ENCODE peak calls at places on chromosomes 1 and 21, in four cellular contexts. H, P, R and D are unnamed samples.
A peak's percentile ranks its signal among the peaks of the same experiment; 100 is the strongest.

GRCh38 chr1:226111865-226112395 is 49.4 kb downstream of the H3-3A start:
- DNase-seq in H (no peak), P (no peak), R (no peak), D (peak; percentile 21)

GRCh38 chr1:6288026-6288425 is 27.1 kb upstream of the GPR153 start:
- DNase-seq in H (no peak), P (no peak), R (no peak), D (no peak)

GRCh38 chr1:9413877-9414213 is 121.2 kb downstream of the SPSB1 start:
- DNase-seq in H (no peak), P (no peak), R (no peak), D (no peak)

GRCh38 chr21:42003051-42003461 is 7.1 kb downstream of the ZBTB21 start:
- DNase-seq in H (no peak), P (no peak), R (no peak), D (no peak)

GRCh38 chr1:200794506-200795065 is 55.9 kb downstream of the CAMSAP2 start:
- DNase-seq in H (no peak), P (no peak), R (no peak), D (no peak)

GRCh38 chr1:226406401-226406881 is 1.5 kb downstream of the PARP1 start:
- DNase-seq in H (no peak), P (peak; percentile 30), R (no peak), D (no peak)

GRCh38 chr1:231724876-231725647 is 98.5 kb downstream of the DISC1 start:
- DNase-seq in H (no peak), P (peak; percentile 57), R (peak; percentile 74), D (peak; percentile 70)

GRCh38 chr21:15063081-15063820 is 1.5 kb downstream of the NRIP1 start:
- DNase-seq in H (no peak), P (peak; percentile 29), R (peak; percentile 23), D (no peak)

GRCh38 chr1:77831976-77832695 is 52.7 kb downstream of the MIGA1 start:
- DNase-seq in H (no peak), P (no peak), R (no peak), D (no peak)

GRCh38 chr1:58883037-58883887 is 99.4 kb upstream of the JUN start:
- DNase-seq in H (no peak), P (peak; percentile 93), R (peak; percentile 71), D (no peak)

GRCh38 chr1:229624906-229625871 is 733 bp downstream of the TAF5L start:
- DNase-seq in H (no peak), P (peak; percentile 31), R (peak; percentile 93), D (peak; percentile 54)

GRCh38 chr1:192401832-192402231 is 85.0 kb downstream of the RGS21 start:
- DNase-seq in H (no peak), P (no peak), R (no peak), D (no peak)

GRCh38 chr1:25541889-25542658 is 1.3 kb upstream of the LDLRAP1 start:
- DNase-seq in H (no peak), P (no peak), R (no peak), D (no peak)

DNA sequence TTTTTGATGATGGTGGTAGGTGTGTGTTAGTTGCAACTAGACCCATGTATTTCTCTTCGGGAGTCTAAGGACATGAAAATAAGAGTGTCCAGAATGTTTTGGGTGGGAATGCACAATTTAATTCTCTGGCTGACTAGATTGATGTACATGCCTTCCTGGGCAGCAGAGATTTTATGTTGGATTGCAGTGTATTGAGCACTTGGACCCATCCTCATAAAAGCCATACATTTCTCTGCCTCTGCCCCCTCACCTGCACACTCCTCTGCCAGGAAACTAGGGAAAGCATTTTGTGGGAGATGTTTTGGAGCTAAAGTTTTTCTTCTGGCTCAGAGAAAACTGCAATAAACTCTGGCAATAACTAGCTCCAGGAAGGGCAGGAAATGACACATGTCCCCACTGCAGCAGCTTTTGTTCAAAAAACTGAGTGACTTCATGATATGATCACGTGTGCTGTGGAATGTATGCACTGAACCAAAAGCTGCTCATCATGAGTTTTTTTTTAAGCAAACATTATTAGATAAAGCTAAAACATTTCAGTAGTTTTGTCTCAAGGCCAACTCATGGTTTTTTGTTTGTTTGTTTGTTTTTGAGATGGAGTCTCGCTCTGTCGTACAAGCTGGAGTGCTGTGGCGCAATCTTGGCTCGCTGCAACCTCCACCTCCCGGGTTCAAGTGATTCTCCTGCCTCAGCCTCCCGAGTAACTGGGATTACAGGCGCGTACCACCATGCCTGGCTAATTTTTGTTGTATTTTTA is 17.6 kb downstream of the RIT1 start:
- DNase-seq in H (no peak), P (peak; percentile 85), R (no peak), D (no peak)
- TF ChIP-seq NR2C2 in H (no peak), P (no peak), R (no peak), D (no peak)

GRCh38 chr1:160608941-160609340 is 29.6 kb upstream of the CD84 start:
- DNase-seq in H (no peak), P (no peak), R (no peak), D (no peak)
- TF ChIP-seq ETV6 in H (no peak), P (no peak), R (no peak), D (no peak)

GRCh38 chr1:10694274-10694632 is 102.2 kb downstream of the CASZ1 start:
- DNase-seq in H (no peak), P (no peak), R (no peak), D (no peak)
- TF ChIP-seq ESRRA in H (no peak), P (no peak), R (no peak), D (no peak)

GRCh38 chr21:33434770-33435360 is 31.7 kb downstream of the IFNGR2 start:
- DNase-seq in H (peak; percentile 99), P (no peak), R (peak; percentile 53), D (no peak)
- TF ChIP-seq NR2C2 in H (no peak), P (no peak), R (no peak), D (no peak)

GRCh38 chr1:1307261-1307907 is 346 bp downstream of the ACAP3 start:
- DNase-seq in H (no peak), P (no peak), R (peak; percentile 64), D (no peak)

GRCh38 chr1:1309525-1310385 is 1.4 kb downstream of the PUSL1 start:
- DNase-seq in H (no peak), P (no peak), R (no peak), D (no peak)

GRCh38 chr1:1308756-1309524 is 543 bp downstream of the PUSL1 start:
- DNase-seq in H (no peak), P (no peak), R (no peak), D (no peak)

GRCh38 chr1:1306661-1307260 is 969 bp downstream of the ACAP3 start:
- DNase-seq in H (no peak), P (peak; percentile 60), R (no peak), D (no peak)

DNA sequence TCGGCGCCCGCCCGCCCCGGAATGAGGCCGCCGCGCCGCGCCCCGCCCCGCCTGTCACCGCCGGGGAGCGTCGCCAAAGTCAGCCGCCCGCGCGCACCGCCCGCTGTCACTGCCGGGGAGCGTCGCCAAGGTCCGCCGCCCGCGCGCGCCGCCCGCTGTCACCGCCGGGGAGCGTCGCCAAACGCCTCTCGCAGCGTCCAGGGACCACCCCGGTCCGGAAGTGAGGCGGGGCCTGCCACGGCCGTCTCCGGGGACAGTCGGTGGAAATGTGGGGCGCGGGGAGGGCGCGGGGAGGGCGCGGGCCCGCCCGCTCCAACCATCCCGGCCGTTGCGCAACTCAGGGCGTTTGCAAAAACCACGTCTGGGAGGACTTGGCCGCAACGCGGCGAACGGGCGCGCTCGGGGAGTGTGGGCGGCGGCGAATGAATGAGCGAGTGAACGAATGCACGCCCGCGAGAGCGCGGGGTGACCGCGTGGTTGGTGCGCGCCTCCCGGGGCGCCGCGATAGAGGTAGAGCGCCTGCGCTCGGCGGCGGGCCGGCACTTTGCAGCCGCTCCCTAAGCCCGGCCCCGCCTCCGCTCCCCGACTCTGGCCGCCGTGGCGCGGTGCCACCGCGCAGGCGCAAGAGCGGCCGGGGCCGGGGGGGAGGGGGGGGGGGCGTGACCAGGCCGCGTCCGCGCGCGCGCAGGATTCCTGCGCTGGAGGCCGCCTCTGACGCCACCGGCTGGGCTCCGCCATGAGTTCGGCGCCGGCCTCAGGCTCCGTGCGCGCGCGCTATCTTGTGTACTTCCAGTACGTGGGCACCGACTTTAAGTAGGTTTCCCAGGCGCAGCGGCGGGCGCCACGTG is at the start of the genes ACAP3 and PUSL1:
- DNase-seq in H (peak; percentile 40), P (peak; percentile 80), R (peak; percentile 99), D (peak; percentile 82)
- TF ChIP-seq ETV6 in H (no peak), P (no peak), R (no peak), D (peak; percentile 18)

GRCh38 chr1:66374561-66375111 is 159.3 kb upstream of the SGIP1 start:
- DNase-seq in H (peak; percentile 96), P (no peak), R (no peak), D (no peak)
- TF ChIP-seq ESRRA in H (no peak), P (no peak), R (no peak), D (no peak)

GRCh38 chr21:44647222-44647552 is 973 bp downstream of the KRTAP10-11 start:
- DNase-seq in H (no peak), P (no peak), R (no peak), D (no peak)
- TF ChIP-seq NR2C2 in H (no peak), P (no peak), R (no peak), D (no peak)

GRCh38 chr1:233791372-233791703 is 113.1 kb upstream of the SLC35F3 start:
- DNase-seq in H (no peak), P (no peak), R (no peak), D (no peak)

GRCh38 chr1:233788687-233789086 is 115.8 kb upstream of the SLC35F3 start:
- DNase-seq in H (no peak), P (no peak), R (no peak), D (no peak)

GRCh38 chr1:233790121-233790520 is 114.4 kb upstream of the SLC35F3 start:
- DNase-seq in H (no peak), P (no peak), R (no peak), D (no peak)

GRCh38 chr1:233790662-233791371 is 113.7 kb upstream of the SLC35F3 start:
- DNase-seq in H (peak; percentile 30), P (peak; percentile 43), R (peak; percentile 86), D (peak; percentile 16)

GRCh38 chr1:233791750-233792149 is 112.7 kb upstream of the SLC35F3 start:
- DNase-seq in H (no peak), P (no peak), R (no peak), D (no peak)
- TF ChIP-seq ETV6 in H (no peak), P (no peak), R (no peak), D (no peak)